ENCODE peak calls at places on chromosomes 3 and 15, in nine cellular contexts. One of them, this sample, is unnamed.

GRCh38 chr3:110583373-110583935 is 488.2 kb upstream of the NECTIN3 start:
- DNase-seq in sigmoid colon: no peak
- DNase-seq in breast epithelium: no peak
- DNase-seq in tibial nerve: no peak
- DNase-seq in spleen: no peak
- DNase-seq in uterus: no peak
- DNase-seq in heart left ventricle: no peak
- DNase-seq in NB4: no peak
- DNase-seq in lower leg skin: no peak
- DNase-seq in this sample: no peak

GRCh38 chr3:124837730-124838186 is 49.4 kb downstream of the ITGB5 start:
- DNase-seq in sigmoid colon: peak
- DNase-seq in breast epithelium: no peak
- DNase-seq in tibial nerve: peak
- DNase-seq in spleen: peak
- DNase-seq in uterus: peak
- DNase-seq in heart left ventricle: peak
- DNase-seq in NB4: no peak
- DNase-seq in lower leg skin: peak
- DNase-seq in this sample: no peak

GRCh38 chr15:76345880-76346665 is 9.5 kb downstream of the ISL2 start:
- DNase-seq in sigmoid colon: peak
- DNase-seq in breast epithelium: no peak
- DNase-seq in tibial nerve: no peak
- DNase-seq in spleen: peak
- DNase-seq in uterus: no peak
- DNase-seq in heart left ventricle: no peak
- DNase-seq in NB4: no peak
- DNase-seq in lower leg skin: no peak
- DNase-seq in this sample: no peak

GRCh38 chr15:94677202-94677790 is 445.9 kb downstream of the MCTP2 start:
- DNase-seq in sigmoid colon: no peak
- DNase-seq in breast epithelium: no peak
- DNase-seq in tibial nerve: no peak
- DNase-seq in spleen: no peak
- DNase-seq in uterus: no peak
- DNase-seq in heart left ventricle: no peak
- DNase-seq in NB4: no peak
- DNase-seq in lower leg skin: peak
- DNase-seq in this sample: no peak

GRCh38 chr15:70269991-70270751 is 172.5 kb upstream of the TLE3 start:
- DNase-seq in sigmoid colon: no peak
- DNase-seq in breast epithelium: no peak
- DNase-seq in tibial nerve: peak
- DNase-seq in spleen: peak
- DNase-seq in uterus: no peak
- DNase-seq in heart left ventricle: peak
- DNase-seq in NB4: peak
- DNase-seq in lower leg skin: peak
- DNase-seq in this sample: no peak

GRCh38 chr15:57395292-57395691 is 19.0 kb downstream of the CGNL1 start:
- DNase-seq in sigmoid colon: no peak
- DNase-seq in breast epithelium: no peak
- DNase-seq in tibial nerve: no peak
- DNase-seq in spleen: no peak
- DNase-seq in uterus: no peak
- DNase-seq in heart left ventricle: no peak
- DNase-seq in NB4: no peak
- DNase-seq in lower leg skin: no peak
- DNase-seq in this sample: no peak

GRCh38 chr3:143070977-143071551 is 48.5 kb upstream of the CHST2 start:
- DNase-seq in sigmoid colon: no peak
- DNase-seq in breast epithelium: no peak
- DNase-seq in tibial nerve: no peak
- DNase-seq in spleen: no peak
- DNase-seq in uterus: no peak
- DNase-seq in heart left ventricle: no peak
- DNase-seq in NB4: no peak
- DNase-seq in lower leg skin: no peak
- DNase-seq in this sample: no peak

GRCh38 chr15:57553526-57553925 is 38.2 kb upstream of the MYZAP start:
- DNase-seq in sigmoid colon: no peak
- DNase-seq in breast epithelium: no peak
- DNase-seq in tibial nerve: no peak
- DNase-seq in spleen: no peak
- DNase-seq in uterus: no peak
- DNase-seq in heart left ventricle: no peak
- DNase-seq in NB4: no peak
- DNase-seq in lower leg skin: no peak
- DNase-seq in this sample: no peak

GRCh38 chr3:40847571-40847992 is 322.8 kb downstream of the ZNF621 start:
- DNase-seq in sigmoid colon: no peak
- DNase-seq in breast epithelium: no peak
- DNase-seq in tibial nerve: peak
- DNase-seq in spleen: no peak
- DNase-seq in uterus: no peak
- DNase-seq in heart left ventricle: no peak
- DNase-seq in NB4: no peak
- DNase-seq in lower leg skin: no peak
- DNase-seq in this sample: no peak

GRCh38 chr3:14127516-14128161 is 2.8 kb downstream of the TMEM43 start:
- DNase-seq in sigmoid colon: no peak
- DNase-seq in breast epithelium: no peak
- DNase-seq in tibial nerve: no peak
- DNase-seq in spleen: no peak
- DNase-seq in uterus: no peak
- DNase-seq in heart left ventricle: no peak
- DNase-seq in NB4: no peak
- DNase-seq in lower leg skin: peak
- DNase-seq in this sample: no peak

GRCh38 chr3:24450142-24450932 is 44.3 kb downstream of the THRB start:
- DNase-seq in sigmoid colon: no peak
- DNase-seq in breast epithelium: no peak
- DNase-seq in tibial nerve: no peak
- DNase-seq in spleen: no peak
- DNase-seq in uterus: no peak
- DNase-seq in heart left ventricle: no peak
- DNase-seq in NB4: no peak
- DNase-seq in lower leg skin: no peak
- DNase-seq in this sample: no peak

GRCh38 chr15:45157974-45158373 is 28.2 kb downstream of the DUOX1 start:
- DNase-seq in sigmoid colon: no peak
- DNase-seq in breast epithelium: no peak
- DNase-seq in tibial nerve: peak
- DNase-seq in spleen: no peak
- DNase-seq in uterus: no peak
- DNase-seq in heart left ventricle: no peak
- DNase-seq in NB4: peak
- DNase-seq in lower leg skin: no peak
- DNase-seq in this sample: no peak

GRCh38 chr15:88785217-88785616 is 18.0 kb upstream of the ACAN start:
- DNase-seq in sigmoid colon: no peak
- DNase-seq in breast epithelium: no peak
- DNase-seq in tibial nerve: no peak
- DNase-seq in spleen: no peak
- DNase-seq in uterus: no peak
- DNase-seq in heart left ventricle: no peak
- DNase-seq in NB4: no peak
- DNase-seq in lower leg skin: no peak
- DNase-seq in this sample: no peak

GRCh38 chr3:181851063-181851462 is 139.3 kb downstream of the SOX2 start:
- DNase-seq in sigmoid colon: no peak
- DNase-seq in breast epithelium: no peak
- DNase-seq in tibial nerve: no peak
- DNase-seq in spleen: no peak
- DNase-seq in uterus: no peak
- DNase-seq in heart left ventricle: no peak
- DNase-seq in NB4: no peak
- DNase-seq in lower leg skin: no peak
- DNase-seq in this sample: no peak

GRCh38 chr15:27059610-27060202 is 88.7 kb downstream of the GABRG3 start:
- DNase-seq in sigmoid colon: no peak
- DNase-seq in breast epithelium: no peak
- DNase-seq in tibial nerve: peak
- DNase-seq in spleen: no peak
- DNase-seq in uterus: no peak
- DNase-seq in heart left ventricle: no peak
- DNase-seq in NB4: peak
- DNase-seq in lower leg skin: peak
- DNase-seq in this sample: peak

GRCh38 chr3:156609115-156609514 is 54.2 kb upstream of the SSR3 start:
- DNase-seq in sigmoid colon: no peak
- DNase-seq in breast epithelium: no peak
- DNase-seq in tibial nerve: no peak
- DNase-seq in spleen: no peak
- DNase-seq in uterus: no peak
- DNase-seq in heart left ventricle: no peak
- DNase-seq in NB4: no peak
- DNase-seq in lower leg skin: no peak
- DNase-seq in this sample: no peak

GRCh38 chr3:105835606-105836005 is 33.2 kb downstream of the CBLB start:
- DNase-seq in sigmoid colon: no peak
- DNase-seq in breast epithelium: no peak
- DNase-seq in tibial nerve: no peak
- DNase-seq in spleen: no peak
- DNase-seq in uterus: no peak
- DNase-seq in heart left ventricle: no peak
- DNase-seq in NB4: no peak
- DNase-seq in lower leg skin: no peak
- DNase-seq in this sample: no peak

GRCh38 chr3:196524527-196524926 is 9.4 kb upstream of the SMCO1 start:
- DNase-seq in sigmoid colon: no peak
- DNase-seq in breast epithelium: no peak
- DNase-seq in tibial nerve: no peak
- DNase-seq in spleen: no peak
- DNase-seq in uterus: no peak
- DNase-seq in heart left ventricle: no peak
- DNase-seq in NB4: peak
- DNase-seq in lower leg skin: no peak
- DNase-seq in this sample: peak

GRCh38 chr3:70358978-70359580 is 46.6 kb upstream of the MDFIC2 start:
- DNase-seq in sigmoid colon: no peak
- DNase-seq in breast epithelium: no peak
- DNase-seq in tibial nerve: peak
- DNase-seq in spleen: no peak
- DNase-seq in uterus: no peak
- DNase-seq in heart left ventricle: no peak
- DNase-seq in NB4: peak
- DNase-seq in lower leg skin: no peak
- DNase-seq in this sample: peak

DNA sequence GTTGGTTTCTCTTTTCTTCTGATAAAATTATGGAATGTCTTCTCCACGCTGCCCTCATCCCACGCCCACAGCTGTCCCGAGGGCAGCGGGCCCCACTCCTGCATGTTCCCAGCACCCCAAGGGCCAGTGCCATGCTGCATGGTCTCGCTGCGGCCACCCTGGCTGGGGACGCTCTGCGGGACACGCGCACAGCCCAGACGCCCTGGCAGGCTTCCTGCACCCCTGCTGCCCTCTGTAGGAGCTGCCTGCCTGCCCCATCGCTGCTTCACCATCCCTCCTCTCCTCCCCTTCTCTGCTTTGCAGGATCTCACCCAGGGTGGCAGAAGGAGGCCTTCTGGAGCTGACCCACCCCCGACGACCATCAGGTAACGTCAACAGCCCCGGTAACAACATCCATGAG is 22.8 kb downstream of the SLC6A1 start:
- DNase-seq in sigmoid colon: no peak
- DNase-seq in breast epithelium: no peak
- DNase-seq in tibial nerve: no peak
- DNase-seq in spleen: no peak
- DNase-seq in uterus: no peak
- DNase-seq in heart left ventricle: no peak
- DNase-seq in NB4: no peak
- DNase-seq in lower leg skin: no peak
- DNase-seq in this sample: no peak
- TF ChIP-seq POLR2A in sigmoid colon: no peak
- TF ChIP-seq POLR2A in breast epithelium: no peak
- TF ChIP-seq POLR2A in tibial nerve: no peak
- TF ChIP-seq POLR2A in spleen: no peak
- TF ChIP-seq POLR2A in uterus: no peak
- TF ChIP-seq POLR2A in heart left ventricle: no peak
- TF ChIP-seq POLR2A in NB4: no peak
- TF ChIP-seq POLR2A in lower leg skin: no peak
- TF ChIP-seq POLR2A in this sample: no peak

DNA sequence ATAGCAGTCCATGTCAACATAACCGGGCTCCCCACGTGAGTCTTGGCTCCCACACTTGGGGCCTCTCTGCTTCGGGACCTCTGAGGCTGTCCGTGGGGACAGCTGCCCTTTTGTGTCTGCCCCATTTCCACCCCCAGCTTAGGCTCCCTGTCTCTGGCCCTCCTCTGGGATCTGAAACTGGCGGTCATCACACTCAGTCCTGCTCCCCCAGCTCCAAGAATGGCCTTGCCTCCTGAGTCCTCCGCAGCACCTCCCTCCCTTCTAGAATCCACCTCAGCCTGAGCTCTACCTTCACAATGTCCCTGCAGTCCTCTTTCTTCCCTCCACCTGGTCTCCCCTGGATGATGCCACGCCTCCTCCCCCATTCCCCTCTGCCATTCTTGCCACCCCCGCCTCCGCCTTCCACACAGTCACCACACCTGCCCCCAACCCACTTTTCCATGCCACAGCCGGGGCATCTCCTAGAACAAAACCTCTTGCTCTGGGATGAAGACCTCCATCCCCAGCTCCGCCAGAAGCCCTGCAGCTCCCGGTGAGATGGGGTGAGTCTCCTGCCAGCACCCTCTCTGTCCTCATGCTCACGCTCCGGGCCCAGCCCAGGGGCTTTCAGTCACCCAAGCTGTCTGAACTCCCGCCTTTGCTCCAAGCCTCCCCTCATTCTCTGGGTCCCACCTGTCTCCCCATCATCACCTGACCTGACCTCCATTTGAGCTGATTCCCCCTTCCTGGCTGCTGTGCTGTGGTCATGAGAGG is 7.0 kb upstream of the ZXDC start:
- DNase-seq in sigmoid colon: no peak
- DNase-seq in breast epithelium: no peak
- DNase-seq in tibial nerve: no peak
- DNase-seq in spleen: peak
- DNase-seq in uterus: no peak
- DNase-seq in heart left ventricle: no peak
- DNase-seq in NB4: no peak
- DNase-seq in lower leg skin: no peak
- DNase-seq in this sample: no peak
- TF ChIP-seq POLR2A in sigmoid colon: no peak
- TF ChIP-seq POLR2A in breast epithelium: no peak
- TF ChIP-seq POLR2A in tibial nerve: no peak
- TF ChIP-seq POLR2A in spleen: no peak
- TF ChIP-seq POLR2A in uterus: no peak
- TF ChIP-seq POLR2A in heart left ventricle: no peak
- TF ChIP-seq POLR2A in NB4: no peak
- TF ChIP-seq POLR2A in lower leg skin: no peak
- TF ChIP-seq POLR2A in this sample: no peak

GRCh38 chr3:31980530-31981205 is 394 bp downstream of the OSBPL10 start:
- DNase-seq in sigmoid colon: peak
- DNase-seq in breast epithelium: peak
- DNase-seq in tibial nerve: peak
- DNase-seq in spleen: peak
- DNase-seq in uterus: peak
- DNase-seq in heart left ventricle: peak
- DNase-seq in NB4: peak
- DNase-seq in lower leg skin: peak
- DNase-seq in this sample: no peak
- TF ChIP-seq POLR2A in sigmoid colon: no peak
- TF ChIP-seq POLR2A in breast epithelium: no peak
- TF ChIP-seq POLR2A in tibial nerve: no peak
- TF ChIP-seq POLR2A in spleen: no peak
- TF ChIP-seq POLR2A in uterus: no peak
- TF ChIP-seq POLR2A in heart left ventricle: no peak
- TF ChIP-seq POLR2A in NB4: no peak
- TF ChIP-seq POLR2A in lower leg skin: no peak
- TF ChIP-seq POLR2A in this sample: no peak

GRCh38 chr3:177359601-177360357 is 162.5 kb upstream of the TBL1XR1 start:
- DNase-seq in sigmoid colon: peak
- DNase-seq in breast epithelium: peak
- DNase-seq in tibial nerve: peak
- DNase-seq in spleen: peak
- DNase-seq in uterus: peak
- DNase-seq in heart left ventricle: peak
- DNase-seq in NB4: peak
- DNase-seq in lower leg skin: peak
- DNase-seq in this sample: peak
- TF ChIP-seq POLR2A in sigmoid colon: no peak
- TF ChIP-seq POLR2A in breast epithelium: no peak
- TF ChIP-seq POLR2A in tibial nerve: no peak
- TF ChIP-seq POLR2A in spleen: no peak
- TF ChIP-seq POLR2A in uterus: peak
- TF ChIP-seq POLR2A in heart left ventricle: no peak
- TF ChIP-seq POLR2A in NB4: no peak
- TF ChIP-seq POLR2A in lower leg skin: no peak
- TF ChIP-seq POLR2A in this sample: peak

This sample was measured in erythroblast.